ENCODE peak calls at places on chromosomes 4 and X, in five cellular contexts. One of them, this sample, is unnamed.

GRCh38 chr4:87575408-87575807 is 32.9 kb upstream of the DSPP start:
- DNase-seq in H1: no peak
- DNase-seq in mesenchymal stem cell: no peak
- DNase-seq in neuronal stem cell: no peak
- DNase-seq in trophoblast cell: no peak
- DNase-seq in this sample: no peak

GRCh38 chr4:89221175-89221867 is 86.3 kb downstream of the GPRIN3 start:
- DNase-seq in H1: no peak
- DNase-seq in mesenchymal stem cell: peak
- DNase-seq in neuronal stem cell: no peak
- DNase-seq in trophoblast cell: no peak
- DNase-seq in this sample: no peak

GRCh38 chrX:148871422-148872152 is 371.2 kb downstream of the AFF2 start:
- DNase-seq in H1: no peak
- DNase-seq in mesenchymal stem cell: no peak
- DNase-seq in neuronal stem cell: no peak
- DNase-seq in trophoblast cell: peak
- DNase-seq in this sample: no peak

GRCh38 chr4:2253160-2254084 is 8.5 kb downstream of the MXD4 start:
- DNase-seq in H1: no peak
- DNase-seq in mesenchymal stem cell: no peak
- DNase-seq in neuronal stem cell: no peak
- DNase-seq in trophoblast cell: no peak
- DNase-seq in this sample: no peak

GRCh38 chr4:19580090-19580489 is 671.6 kb upstream of the SLIT2 start:
- DNase-seq in H1: no peak
- DNase-seq in mesenchymal stem cell: no peak
- DNase-seq in neuronal stem cell: no peak
- DNase-seq in trophoblast cell: peak
- DNase-seq in this sample: no peak

GRCh38 chr4:98793658-98794057 is 135.2 kb upstream of the TSPAN5 start:
- DNase-seq in H1: no peak
- DNase-seq in mesenchymal stem cell: no peak
- DNase-seq in neuronal stem cell: no peak
- DNase-seq in trophoblast cell: no peak
- DNase-seq in this sample: no peak

GRCh38 chrX:134622056-134622812 is 36.0 kb downstream of the PLAC1 start:
- DNase-seq in H1: peak
- DNase-seq in mesenchymal stem cell: peak
- DNase-seq in neuronal stem cell: no peak
- DNase-seq in trophoblast cell: peak
- DNase-seq in this sample: peak

GRCh38 chr4:143700420-143701352 is at the start of gene FREM3:
- DNase-seq in H1: peak
- DNase-seq in mesenchymal stem cell: no peak
- DNase-seq in neuronal stem cell: peak
- DNase-seq in trophoblast cell: peak
- DNase-seq in this sample: peak

GRCh38 chrX:23100826-23101225 is 101.1 kb downstream of the DDX53 start:
- DNase-seq in H1: no peak
- DNase-seq in mesenchymal stem cell: no peak
- DNase-seq in neuronal stem cell: no peak
- DNase-seq in trophoblast cell: no peak
- DNase-seq in this sample: no peak

GRCh38 chrX:29225670-29226069 is 638.4 kb downstream of the IL1RAPL1 start:
- DNase-seq in H1: peak
- DNase-seq in mesenchymal stem cell: no peak
- DNase-seq in neuronal stem cell: no peak
- DNase-seq in trophoblast cell: no peak
- DNase-seq in this sample: peak

GRCh38 chr4:98658287-98659105 is at the start of gene TSPAN5:
- DNase-seq in H1: no peak
- DNase-seq in mesenchymal stem cell: peak
- DNase-seq in neuronal stem cell: peak
- DNase-seq in trophoblast cell: peak
- DNase-seq in this sample: peak

GRCh38 chrX:826026-826425 is 195.4 kb downstream of the SHOX start:
- DNase-seq in H1: no peak
- DNase-seq in mesenchymal stem cell: no peak
- DNase-seq in neuronal stem cell: no peak
- DNase-seq in trophoblast cell: peak
- DNase-seq in this sample: no peak

GRCh38 chr4:168304744-168305459 is 13.7 kb downstream of the DDX60 start:
- DNase-seq in H1: no peak
- DNase-seq in mesenchymal stem cell: peak
- DNase-seq in neuronal stem cell: no peak
- DNase-seq in trophoblast cell: peak
- DNase-seq in this sample: no peak

GRCh38 chr4:90318208-90318607 is 191.0 kb downstream of the CCSER1 start:
- DNase-seq in H1: no peak
- DNase-seq in mesenchymal stem cell: peak
- DNase-seq in neuronal stem cell: no peak
- DNase-seq in trophoblast cell: peak
- DNase-seq in this sample: no peak

GRCh38 chr4:157514711-157515110 is 294.2 kb downstream of the GRIA2 start:
- DNase-seq in H1: peak
- DNase-seq in mesenchymal stem cell: no peak
- DNase-seq in neuronal stem cell: no peak
- DNase-seq in trophoblast cell: no peak
- DNase-seq in this sample: peak

GRCh38 chrX:103585421-103586313 is at the start of gene TCEAL4:
- DNase-seq in H1: no peak
- DNase-seq in mesenchymal stem cell: peak
- DNase-seq in neuronal stem cell: no peak
- DNase-seq in trophoblast cell: peak
- DNase-seq in this sample: peak

GRCh38 chr4:8874896-8875680 is 3.4 kb upstream of the HMX1 start:
- DNase-seq in H1: no peak
- DNase-seq in mesenchymal stem cell: no peak
- DNase-seq in neuronal stem cell: no peak
- DNase-seq in trophoblast cell: no peak
- DNase-seq in this sample: no peak

GRCh38 chrX:151384807-151385206 is 12.2 kb upstream of the VMA21 start:
- DNase-seq in H1: no peak
- DNase-seq in mesenchymal stem cell: no peak
- DNase-seq in neuronal stem cell: no peak
- DNase-seq in trophoblast cell: no peak
- DNase-seq in this sample: no peak

GRCh38 chr4:145920205-145920604 is 18.4 kb downstream of the ZNF827 start:
- DNase-seq in H1: no peak
- DNase-seq in mesenchymal stem cell: peak
- DNase-seq in neuronal stem cell: no peak
- DNase-seq in trophoblast cell: no peak
- DNase-seq in this sample: no peak

GRCh38 chr4:184168406-184169019 is 49.2 kb downstream of the ENPP6 start:
- DNase-seq in H1: peak
- DNase-seq in mesenchymal stem cell: peak
- DNase-seq in neuronal stem cell: peak
- DNase-seq in trophoblast cell: peak
- DNase-seq in this sample: peak

GRCh38 chrX:10048695-10049094 is 81.5 kb downstream of the CLDN34 start:
- DNase-seq in H1: no peak
- DNase-seq in mesenchymal stem cell: no peak
- DNase-seq in neuronal stem cell: no peak
- DNase-seq in trophoblast cell: no peak
- DNase-seq in this sample: no peak

GRCh38 chr4:134627386-134627785 is 425.8 kb upstream of the PABPC4L start:
- DNase-seq in H1: no peak
- DNase-seq in mesenchymal stem cell: no peak
- DNase-seq in neuronal stem cell: no peak
- DNase-seq in trophoblast cell: no peak
- DNase-seq in this sample: peak

GRCh38 chr4:38149472-38149871 is 189.3 kb downstream of the PTTG2 start:
- DNase-seq in H1: no peak
- DNase-seq in mesenchymal stem cell: peak
- DNase-seq in neuronal stem cell: no peak
- DNase-seq in trophoblast cell: no peak
- DNase-seq in this sample: no peak

GRCh38 chr4:38144029-38144428 is 183.8 kb downstream of the PTTG2 start:
- DNase-seq in H1: no peak
- DNase-seq in mesenchymal stem cell: no peak
- DNase-seq in neuronal stem cell: no peak
- DNase-seq in trophoblast cell: no peak
- DNase-seq in this sample: no peak

GRCh38 chr4:38146383-38146782 is 186.2 kb downstream of the PTTG2 start:
- DNase-seq in H1: no peak
- DNase-seq in mesenchymal stem cell: no peak
- DNase-seq in neuronal stem cell: no peak
- DNase-seq in trophoblast cell: no peak
- DNase-seq in this sample: no peak

GRCh38 chr4:38145033-38145673 is 185.0 kb downstream of the PTTG2 start:
- DNase-seq in H1: no peak
- DNase-seq in mesenchymal stem cell: no peak
- DNase-seq in neuronal stem cell: no peak
- DNase-seq in trophoblast cell: no peak
- DNase-seq in this sample: no peak

DNA sequence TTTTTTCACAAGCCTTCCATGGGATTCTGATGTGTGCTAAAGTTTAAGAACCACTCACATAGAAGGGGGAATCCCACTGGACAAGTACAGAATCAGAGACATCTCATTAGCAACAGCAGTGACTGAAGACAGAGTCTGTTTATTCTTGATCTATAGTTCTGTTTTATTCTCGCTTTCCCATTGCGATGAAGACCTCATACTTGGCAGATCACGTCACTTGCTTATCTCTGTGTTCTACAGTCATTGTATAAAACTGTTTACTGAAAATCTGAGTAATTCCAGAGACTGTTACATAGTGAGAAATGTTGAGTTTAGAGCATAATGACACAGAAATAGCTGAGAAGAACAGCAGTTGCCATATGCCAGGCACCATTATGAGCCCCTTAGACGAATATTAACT is 185.5 kb downstream of the PTTG2 start:
- DNase-seq in H1: no peak
- DNase-seq in mesenchymal stem cell: peak
- DNase-seq in neuronal stem cell: no peak
- DNase-seq in trophoblast cell: peak
- DNase-seq in this sample: no peak
- H2BK5ac ChIP-seq in H1: no peak
- H2BK5ac ChIP-seq in mesenchymal stem cell: no peak
- H2BK5ac ChIP-seq in neuronal stem cell: no peak
- H2BK5ac ChIP-seq in trophoblast cell: no peak
- H2BK5ac ChIP-seq in this sample: no peak

DNA sequence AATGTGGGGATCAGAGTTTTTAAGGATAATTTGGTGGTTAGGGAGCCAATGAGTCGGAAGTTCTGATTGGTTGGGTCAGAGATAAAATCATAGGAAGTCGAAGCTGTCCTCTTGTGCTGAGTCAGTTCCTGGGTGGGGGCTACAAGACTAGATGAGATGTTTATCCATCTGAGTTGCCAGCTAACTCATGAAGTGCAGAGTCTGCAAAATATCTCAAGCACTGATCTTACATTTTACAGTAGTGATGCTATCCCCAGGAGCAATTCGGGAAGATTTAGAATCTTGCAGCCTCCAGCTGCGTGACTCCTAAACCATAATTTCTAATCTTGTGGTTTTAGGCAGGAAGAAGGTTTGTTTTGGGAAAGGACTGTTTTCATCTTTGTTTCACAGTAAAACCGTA is 565.8 kb upstream of the SPANXN1 start:
- DNase-seq in H1: no peak
- DNase-seq in mesenchymal stem cell: peak
- DNase-seq in neuronal stem cell: no peak
- DNase-seq in trophoblast cell: no peak
- DNase-seq in this sample: no peak
- H2BK12ac ChIP-seq in H1: no peak
- H2BK12ac ChIP-seq in mesenchymal stem cell: no peak
- H2BK12ac ChIP-seq in neuronal stem cell: no peak
- H2BK12ac ChIP-seq in trophoblast cell: no peak
- H2BK12ac ChIP-seq in this sample: no peak

DNA sequence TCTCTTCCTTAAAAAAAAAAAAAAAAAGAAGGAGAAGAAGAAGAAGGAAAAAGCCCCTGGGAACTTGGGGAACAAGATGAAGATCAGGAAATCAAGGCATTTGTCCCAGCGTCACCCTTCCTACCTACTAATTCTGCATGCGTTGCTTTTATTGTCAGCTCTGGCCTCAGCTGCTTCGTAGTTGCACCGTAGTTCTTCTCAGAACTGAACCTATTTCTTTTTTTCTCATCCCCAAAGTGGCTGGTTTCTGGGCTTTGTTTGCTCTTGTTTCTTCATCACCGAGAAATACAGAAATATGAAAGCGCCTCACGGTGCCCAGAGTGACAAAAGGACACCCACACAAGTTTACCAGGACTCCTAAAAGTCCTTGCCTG is 891 bp downstream of the PRKG2 start:
- DNase-seq in H1: no peak
- DNase-seq in mesenchymal stem cell: no peak
- DNase-seq in neuronal stem cell: peak
- DNase-seq in trophoblast cell: no peak
- DNase-seq in this sample: no peak
- H4K8ac ChIP-seq in H1: no peak
- H4K8ac ChIP-seq in mesenchymal stem cell: no peak
- H4K8ac ChIP-seq in neuronal stem cell: no peak
- H4K8ac ChIP-seq in trophoblast cell: no peak
- H4K8ac ChIP-seq in this sample: no peak

GRCh38 chr4:76203541-76203940 is 10.1 kb downstream of the SCARB2 start:
- DNase-seq in H1: no peak
- DNase-seq in mesenchymal stem cell: no peak
- DNase-seq in neuronal stem cell: no peak
- DNase-seq in trophoblast cell: no peak
- DNase-seq in this sample: no peak

GRCh38 chr4:76209876-76210275 is 3.7 kb downstream of the SCARB2 start:
- DNase-seq in H1: no peak
- DNase-seq in mesenchymal stem cell: no peak
- DNase-seq in neuronal stem cell: no peak
- DNase-seq in trophoblast cell: no peak
- DNase-seq in this sample: no peak

GRCh38 chr4:76208005-76208765 is 5.4 kb downstream of the SCARB2 start:
- DNase-seq in H1: no peak
- DNase-seq in mesenchymal stem cell: peak
- DNase-seq in neuronal stem cell: no peak
- DNase-seq in trophoblast cell: peak
- DNase-seq in this sample: no peak

GRCh38 chr4:76204936-76205335 is 8.7 kb downstream of the SCARB2 start:
- DNase-seq in H1: no peak
- DNase-seq in mesenchymal stem cell: no peak
- DNase-seq in neuronal stem cell: no peak
- DNase-seq in trophoblast cell: no peak
- DNase-seq in this sample: no peak

GRCh38 chr4:76206222-76206942 is 7.2 kb downstream of the SCARB2 start:
- DNase-seq in H1: no peak
- DNase-seq in mesenchymal stem cell: no peak
- DNase-seq in neuronal stem cell: no peak
- DNase-seq in trophoblast cell: peak
- DNase-seq in this sample: no peak
- H2BK5ac ChIP-seq in H1: no peak
- H2BK5ac ChIP-seq in mesenchymal stem cell: no peak
- H2BK5ac ChIP-seq in neuronal stem cell: no peak
- H2BK5ac ChIP-seq in trophoblast cell: no peak
- H2BK5ac ChIP-seq in this sample: no peak

DNA sequence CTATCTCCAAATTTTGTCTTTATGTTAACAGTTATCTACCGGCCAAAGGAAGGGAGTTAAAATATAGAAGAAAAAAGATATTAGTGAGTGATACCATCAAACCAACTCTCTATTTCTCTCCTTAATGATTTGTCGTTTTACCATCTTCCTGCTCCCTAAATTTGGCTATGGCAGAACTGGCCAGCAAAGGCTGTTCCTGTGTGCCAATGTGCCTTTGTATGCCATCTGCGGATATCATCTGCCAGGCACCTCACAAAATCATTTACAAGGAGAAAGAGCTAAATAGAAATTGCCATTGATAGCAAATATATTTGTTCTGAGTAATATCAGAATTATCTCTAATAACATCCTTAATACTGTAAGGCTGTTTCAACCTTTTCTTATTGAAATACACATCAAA is 22.4 kb downstream of the GPM6A start:
- DNase-seq in H1: no peak
- DNase-seq in mesenchymal stem cell: no peak
- DNase-seq in neuronal stem cell: no peak
- DNase-seq in trophoblast cell: no peak
- DNase-seq in this sample: no peak
- H2BK12ac ChIP-seq in H1: no peak
- H2BK12ac ChIP-seq in mesenchymal stem cell: no peak
- H2BK12ac ChIP-seq in neuronal stem cell: no peak
- H2BK12ac ChIP-seq in trophoblast cell: no peak
- H2BK12ac ChIP-seq in this sample: no peak